ENCODE peak calls at places on chromosomes 16 and 17, in five cellular contexts. R is spleen, Z is NCI-H460, W is colonic mucosa, V is cardiac muscle cell. U is an unnamed sample.
A peak's percentile ranks its signal among the peaks of the same experiment; 100 is the strongest.

GRCh38 chr17:78774456-78774855 is 7.6 kb downstream of the CYTH1 start:
- DNase-seq in Z (no peak), W (no peak), V (no peak), R (peak; percentile 70), U (no peak)

GRCh38 chr17:20066253-20066652 is 57.1 kb downstream of the SPECC1 start:
- DNase-seq in Z (no peak), V (peak; percentile 90), W (no peak), R (no peak), U (peak; percentile 62)

GRCh38 chr17:66837883-66838665 is 3.2 kb downstream of the CACNG5 start:
- DNase-seq in Z (no peak), V (no peak), R (no peak), W (no peak), U (no peak)

GRCh38 chr17:40175928-40176327 is 1.3 kb upstream of the RAPGEFL1 start:
- DNase-seq in R (no peak), Z (no peak), V (no peak), W (no peak), U (no peak)

GRCh38 chr16:56807011-56807675 is 57.9 kb upstream of the SLC12A3 start:
- DNase-seq in V (peak; percentile 55), R (no peak), W (no peak), Z (peak; percentile 30), U (no peak)

GRCh38 chr17:45243750-45244149 is 18.1 kb downstream of the SPATA32 start:
- DNase-seq in R (no peak), V (no peak), W (peak; percentile 88), Z (no peak), U (no peak)

GRCh38 chr16:25135239-25135878 is 23.8 kb downstream of the LCMT1 start:
- DNase-seq in V (peak; percentile 27), Z (peak; percentile 7), W (peak; percentile 63), R (no peak), U (no peak)

GRCh38 chr17:61251939-61252865 is 147.4 kb upstream of the TBX2 start:
- DNase-seq in Z (peak; percentile 99), R (peak; percentile 90), V (peak; percentile 100), W (peak; percentile 81), U (peak; percentile 88)

GRCh38 chr17:4072487-4073157 is 70.2 kb downstream of the ZZEF1 start:
- DNase-seq in R (no peak), W (no peak), V (peak; percentile 33), Z (no peak), U (no peak)

GRCh38 chr17:66975614-66976378 is 11.3 kb downstream of the CACNG4 start:
- DNase-seq in V (no peak), W (no peak), R (no peak), Z (no peak), U (no peak)

GRCh38 chr16:78684655-78685400 is 585.4 kb downstream of the WWOX start:
- DNase-seq in R (no peak), V (peak; percentile 22), Z (no peak), W (no peak), U (peak; percentile 66)

GRCh38 chr17:13415877-13416416 is 185.8 kb downstream of the HS3ST3A1 start:
- DNase-seq in R (no peak), W (peak; percentile 57), Z (no peak), V (peak; percentile 71), U (no peak)

GRCh38 chr16:4115941-4116327 is 308 bp downstream of the ADCY9 start:
- DNase-seq in Z (no peak), R (no peak), W (no peak), V (no peak), U (no peak)

GRCh38 chr17:77011173-77012011 is 129.4 kb upstream of the SEC14L1 start:
- DNase-seq in W (peak; percentile 59), Z (no peak), V (peak; percentile 70), R (no peak), U (no peak)

GRCh38 chr17:48551601-48552452 is 6.9 kb upstream of the HOXB2 start:
- DNase-seq in V (no peak), R (no peak), W (no peak), Z (no peak), U (no peak)

GRCh38 chr16:8936421-8936820 is 27.3 kb downstream of the USP7 start:
- DNase-seq in V (peak; percentile 41), W (no peak), R (peak; percentile 83), Z (peak; percentile 33), U (no peak)

GRCh38 chr16:11546522-11547485 is 39.9 kb downstream of the LITAF start:
- DNase-seq in Z (no peak), V (peak; percentile 25), W (no peak), R (no peak), U (no peak)

GRCh38 chr16:1677339-1677738 is 740 bp upstream of the JPT2 start:
- DNase-seq in V (no peak), Z (no peak), R (no peak), W (no peak), U (no peak)

GRCh38 chr17:50359005-50359699 is 13.2 kb downstream of the XYLT2 start:
- DNase-seq in Z (no peak), V (no peak), R (no peak), W (no peak), U (no peak)

GRCh38 chr17:50112694-50113093 is 17.3 kb downstream of the SAMD14 start:
- DNase-seq in R (no peak), Z (no peak), V (no peak), W (no peak), U (no peak)

GRCh38 chr16:57377080-57377841 is 5.0 kb downstream of the CX3CL1 start:
- DNase-seq in W (no peak), V (peak; percentile 6), Z (no peak), R (no peak), U (no peak)

GRCh38 chr16:23382279-23382678 is 70.7 kb downstream of the COG7 start:
- DNase-seq in W (no peak), Z (no peak), R (no peak), V (no peak), U (no peak)

GRCh38 chr16:11053916-11054460 is 109.6 kb downstream of the CLEC16A start:
- DNase-seq in R (no peak), W (no peak), V (no peak), Z (no peak), U (no peak)

GRCh38 chr16:25014500-25015147 is 545 bp downstream of the ARHGAP17 start:
- DNase-seq in V (peak; percentile 52), W (peak; percentile 63), R (peak; percentile 91), Z (peak; percentile 18), U (peak; percentile 51)

GRCh38 chr16:47057631-47057996 is 84.1 kb upstream of the DNAJA2 start:
- DNase-seq in Z (no peak), V (peak; percentile 22), W (no peak), R (no peak), U (no peak)

GRCh38 chr17:65055708-65056638 is 567 bp downstream of the GNA13 start:
- DNase-seq in Z (peak; percentile 9), R (peak; percentile 94), V (no peak), W (peak; percentile 68), U (peak; percentile 72)

GRCh38 chr17:44390250-44390649 is 801 bp upstream of the ITGA2B start:
- DNase-seq in R (no peak), W (no peak), V (no peak), Z (peak; percentile 80), U (no peak)